ENCODE peak calls at places on chromosomes 3 and 15, in nine cellular contexts. B, R, T, L, D, W, O, Y and I are unnamed samples.

GRCh38 chr3:40574661-40575060 is 49.9 kb downstream of the ZNF621 start:
- DNase-seq in B (no peak), W (no peak), O (no peak), D (peak), T (no peak), R (no peak), L (no peak), Y (no peak), I (peak)

GRCh38 chr3:99396651-99397050 is 241.7 kb upstream of the COL8A1 start:
- DNase-seq in O (no peak), L (no peak), Y (no peak), R (no peak), D (no peak), T (no peak), W (no peak), B (no peak), I (no peak)

GRCh38 chr15:86183765-86184491 is 104.3 kb downstream of the AGBL1 start:
- DNase-seq in T (peak), Y (no peak), L (no peak), O (no peak), W (no peak), R (no peak), B (no peak), D (peak), I (no peak)

GRCh38 chr15:61069369-61070075 is 159.6 kb downstream of the RORA start:
- DNase-seq in D (no peak), L (no peak), B (no peak), Y (no peak), T (no peak), W (no peak), O (no peak), R (no peak), I (no peak)

GRCh38 chr15:36807134-36807764 is 227.8 kb downstream of the CDIN1 start:
- DNase-seq in T (no peak), O (no peak), W (no peak), L (no peak), B (no peak), Y (no peak), R (no peak), D (no peak), I (no peak)

GRCh38 chr3:57109437-57110199 is 49.2 kb downstream of the SPATA12 start:
- DNase-seq in T (no peak), O (no peak), R (no peak), W (no peak), B (no peak), Y (no peak), L (no peak), D (no peak), I (no peak)

GRCh38 chr3:11306815-11307589 is 34.8 kb downstream of the ATG7 start:
- DNase-seq in B (no peak), W (peak), R (no peak), T (no peak), O (no peak), L (no peak), D (no peak), Y (no peak), I (no peak)

GRCh38 chr3:143060906-143061305 is 58.7 kb upstream of the CHST2 start:
- DNase-seq in Y (no peak), B (no peak), O (no peak), R (no peak), L (no peak), W (no peak), T (no peak), D (no peak), I (no peak)

GRCh38 chr3:168933614-168934013 is 729.9 kb downstream of the MECOM start:
- DNase-seq in T (no peak), Y (no peak), L (no peak), D (no peak), B (no peak), O (no peak), R (no peak), W (no peak), I (no peak)

GRCh38 chr3:150755902-150756301 is 7.1 kb downstream of the SIAH2 start:
- DNase-seq in R (no peak), D (no peak), O (no peak), W (no peak), B (no peak), L (no peak), Y (no peak), T (no peak), I (no peak)

GRCh38 chr3:6807967-6808588 is 52.8 kb upstream of the GRM7 start:
- DNase-seq in Y (no peak), W (no peak), D (no peak), B (no peak), R (no peak), L (no peak), T (no peak), O (no peak), I (no peak)